ENCODE peak calls at places on chromosomes 13 and 19, in six cellular contexts. V, U, G, P, I and A are unnamed samples.

GRCh38 chr19:28425431-28425931 is 787.5 kb downstream of the UQCRFS1 start:
- DNase-seq in G (no peak), U (no peak), P (peak; percentile 39), I (no peak), V (no peak), A (no peak)

GRCh38 chr13:42990147-42990990 is 1.7 kb downstream of the EPSTI1 start:
- DNase-seq in P (no peak), G (no peak), V (no peak), U (no peak), I (no peak), A (no peak)

GRCh38 chr19:16070366-16070990 is 5.8 kb upstream of the TPM4 start:
- DNase-seq in I (no peak), V (peak; percentile 59), G (peak; percentile 75), U (peak; percentile 84), P (no peak), A (peak; percentile 93)

GRCh38 chr19:14114854-14115253 is 2.7 kb downstream of the PRKACA start:
- DNase-seq in G (no peak), V (peak; percentile 71), I (peak; percentile 49), U (peak; percentile 60), P (peak; percentile 39), A (no peak)

GRCh38 chr13:107069107-107069776 is 501.3 kb upstream of the ARGLU1 start:
- DNase-seq in G (no peak), I (no peak), U (peak; percentile 1), P (no peak), V (no peak), A (no peak)

GRCh38 chr19:19820774-19821315 is 705 bp downstream of the ZNF506 start:
- DNase-seq in U (no peak), V (no peak), I (no peak), G (no peak), P (peak; percentile 3), A (no peak)

GRCh38 chr19:42276821-42277220 is 7.8 kb downstream of the CIC start:
- DNase-seq in V (no peak), G (no peak), I (no peak), P (no peak), U (no peak), A (no peak)

GRCh38 chr13:114151031-114151430 is 18.6 kb upstream of the RASA3 start:
- DNase-seq in G (no peak), U (no peak), I (no peak), V (no peak), P (no peak), A (peak; percentile 27)

GRCh38 chr13:86932935-86933334 is 738.2 kb upstream of the SLITRK5 start:
- DNase-seq in U (no peak), I (no peak), G (no peak), P (peak; percentile 2), V (no peak), A (no peak)

GRCh38 chr19:1984360-1984759 is 31.2 kb downstream of the BTBD2 start:
- DNase-seq in V (no peak), G (no peak), U (no peak), I (no peak), P (no peak), A (no peak)

GRCh38 chr13:90008707-90009149 is 1338.8 kb upstream of the MIR17HG start:
- DNase-seq in I (no peak), P (no peak), V (no peak), G (no peak), U (no peak), A (no peak)

GRCh38 chr13:24203726-24204295 is 43.3 kb downstream of the SPATA13 start:
- DNase-seq in I (no peak), G (no peak), U (no peak), P (no peak), V (no peak), A (no peak)

GRCh38 chr19:3132971-3133792 is 2.7 kb upstream of the GNA15 start:
- DNase-seq in P (peak; percentile 29), G (peak; percentile 29), U (no peak), I (peak; percentile 50), V (no peak), A (no peak)

GRCh38 chr19:50777830-50778303 is 7.6 kb downstream of the GPR32 start:
- DNase-seq in I (no peak), U (peak; percentile 71), P (peak; percentile 42), V (no peak), G (no peak), A (no peak)

GRCh38 chr13:113833111-113833830 is 30.6 kb downstream of the GAS6 start:
- DNase-seq in V (peak; percentile 7), G (no peak), I (no peak), P (no peak), U (no peak), A (no peak)

GRCh38 chr19:7395360-7395781 is 46.6 kb downstream of the ARHGEF18 start:
- DNase-seq in G (no peak), I (no peak), V (no peak), U (no peak), P (peak; percentile 10), A (no peak)
- H3K27ac ChIP-seq in G (peak overlapping the region; percentile 73), I (peak overlapping the region; percentile 72), V (peak overlapping the region; percentile 85), U (peak overlapping the region; percentile 99), P (peak overlapping the region; percentile 3), A (peak overlapping the region; percentile 99)

DNA sequence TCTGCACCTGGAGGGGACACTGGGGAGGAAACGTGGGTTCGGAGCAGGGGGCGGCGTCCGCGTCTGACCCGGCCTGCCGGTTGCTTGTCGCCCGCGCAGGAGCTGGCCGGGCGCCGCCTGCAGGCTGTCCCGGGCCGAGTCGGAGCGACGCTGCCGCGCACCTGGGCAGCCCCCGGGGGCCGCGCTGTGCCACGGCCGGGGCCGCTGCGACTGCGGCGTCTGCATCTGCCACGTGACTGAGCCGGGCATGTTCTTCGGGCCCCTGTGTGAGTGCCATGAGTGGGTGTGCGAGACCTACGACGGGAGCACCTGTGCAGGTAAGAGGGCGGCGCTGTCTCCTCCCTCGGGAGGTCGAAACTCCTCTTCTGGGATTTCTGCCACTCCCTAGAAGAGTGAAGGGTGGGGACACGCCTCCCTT is 1.3 kb downstream of the ITGBL1 start:
- DNase-seq in G (no peak), I (peak; percentile 33), P (peak; percentile 5), V (no peak), U (no peak), A (peak; percentile 69)
- H3K4me1 ChIP-seq in G (peaks cover 31% of the 10 kb centered on the region), I (no peaks in the 10 kb centered on the region), P (no peaks in the 10 kb centered on the region), V (no peaks in the 10 kb centered on the region), U (peaks cover 76% of the 10 kb centered on the region), A (peaks cover 64% of the 10 kb centered on the region)

GRCh38 chr19:40530091-40530901 is 46.4 kb upstream of the SHKBP1 start:
- DNase-seq in G (no peak), V (no peak), U (no peak), P (no peak), I (peak; percentile 24), A (no peak)
- TF ChIP-seq CTCF in G (peak; percentile 12), V (peak; percentile 11), U (peak; percentile 87), P (peak; percentile 30), I (no peak), A (peak; percentile 21)

GRCh38 chr19:38690146-38690545 is 42.7 kb downstream of the ACTN4 start:
- DNase-seq in V (no peak), U (no peak), P (no peak), G (no peak), I (no peak), A (no peak)
- H3K27ac ChIP-seq in V (peak overlapping the region; percentile 98), U (peak overlapping the region; percentile 93), P (no peak overlapping the region), G (peak overlapping the region; percentile 96), I (no peak overlapping the region), A (peak overlapping the region; percentile 99)

DNA sequence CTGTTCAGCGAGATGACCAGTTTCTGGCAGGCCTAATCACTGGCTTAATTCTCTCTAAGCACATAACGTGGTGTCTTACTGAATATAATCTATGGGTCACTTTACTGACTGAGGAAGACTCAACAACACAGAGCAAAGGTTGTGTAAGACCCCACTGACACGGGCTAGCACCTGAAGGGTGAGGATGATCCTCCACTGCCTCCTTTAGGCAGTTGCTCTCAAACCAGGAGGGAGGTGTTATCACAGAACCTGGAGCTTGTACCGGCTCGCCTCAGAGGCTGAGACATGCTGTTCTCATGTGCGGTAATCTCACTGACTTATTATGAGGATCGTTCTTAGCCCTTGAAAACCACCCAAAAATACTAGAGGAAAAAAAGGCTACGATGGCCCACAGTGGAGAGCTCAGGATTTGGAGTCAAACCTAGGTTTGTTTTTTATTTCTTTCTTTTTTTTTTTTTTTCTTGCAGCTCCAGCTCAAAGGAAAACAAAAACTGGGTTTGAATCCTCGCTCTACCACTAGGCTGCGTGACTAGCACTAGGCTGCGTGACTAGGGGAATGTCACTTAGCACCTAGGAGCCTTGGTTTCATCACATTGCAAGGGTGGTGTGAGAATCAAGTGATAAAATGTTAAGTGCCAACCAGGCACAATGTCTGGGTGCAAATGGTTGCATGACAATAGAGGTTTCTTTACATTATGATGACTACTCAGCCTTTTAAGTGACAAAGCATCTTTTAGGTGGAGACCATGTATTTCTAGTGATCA is 28.1 kb downstream of the RCBTB2 start:
- DNase-seq in I (no peak), V (no peak), G (no peak), P (no peak), U (no peak), A (no peak)
- H3K4me1 ChIP-seq in I (no peaks in the 10 kb centered on the region), V (no peaks in the 10 kb centered on the region), G (peaks cover 15% of the 10 kb centered on the region), P (no peaks in the 10 kb centered on the region), U (peaks cover 7% of the 10 kb centered on the region), A (peaks cover 25% of the 10 kb centered on the region)

GRCh38 chr19:18588611-18589379 is at the start of gene REX1BD:
- DNase-seq in I (peak; percentile 79), U (peak; percentile 83), V (peak; percentile 88), P (peak; percentile 88), G (no peak), A (peak; percentile 83)

GRCh38 chr19:18589380-18590272 is 1.0 kb downstream of the REX1BD start:
- DNase-seq in I (peak; percentile 57), V (peak; percentile 75), G (no peak), U (peak; percentile 82), P (peak; percentile 73), A (peak; percentile 75)

GRCh38 chr19:18587962-18588610 is 512 bp upstream of the REX1BD start:
- DNase-seq in G (no peak), P (no peak), V (no peak), I (no peak), U (no peak), A (no peak)

GRCh38 chr19:18587561-18587960 is 1.0 kb upstream of the REX1BD start:
- DNase-seq in I (no peak), U (no peak), G (no peak), V (no peak), P (no peak), A (no peak)

GRCh38 chr19:18586311-18586710 is 2.3 kb upstream of the REX1BD start:
- DNase-seq in G (no peak), V (no peak), P (no peak), I (no peak), U (no peak), A (no peak)
- TF ChIP-seq CTCF in G (no peak), V (no peak), P (no peak), I (no peak), U (no peak), A (no peak)

DNA sequence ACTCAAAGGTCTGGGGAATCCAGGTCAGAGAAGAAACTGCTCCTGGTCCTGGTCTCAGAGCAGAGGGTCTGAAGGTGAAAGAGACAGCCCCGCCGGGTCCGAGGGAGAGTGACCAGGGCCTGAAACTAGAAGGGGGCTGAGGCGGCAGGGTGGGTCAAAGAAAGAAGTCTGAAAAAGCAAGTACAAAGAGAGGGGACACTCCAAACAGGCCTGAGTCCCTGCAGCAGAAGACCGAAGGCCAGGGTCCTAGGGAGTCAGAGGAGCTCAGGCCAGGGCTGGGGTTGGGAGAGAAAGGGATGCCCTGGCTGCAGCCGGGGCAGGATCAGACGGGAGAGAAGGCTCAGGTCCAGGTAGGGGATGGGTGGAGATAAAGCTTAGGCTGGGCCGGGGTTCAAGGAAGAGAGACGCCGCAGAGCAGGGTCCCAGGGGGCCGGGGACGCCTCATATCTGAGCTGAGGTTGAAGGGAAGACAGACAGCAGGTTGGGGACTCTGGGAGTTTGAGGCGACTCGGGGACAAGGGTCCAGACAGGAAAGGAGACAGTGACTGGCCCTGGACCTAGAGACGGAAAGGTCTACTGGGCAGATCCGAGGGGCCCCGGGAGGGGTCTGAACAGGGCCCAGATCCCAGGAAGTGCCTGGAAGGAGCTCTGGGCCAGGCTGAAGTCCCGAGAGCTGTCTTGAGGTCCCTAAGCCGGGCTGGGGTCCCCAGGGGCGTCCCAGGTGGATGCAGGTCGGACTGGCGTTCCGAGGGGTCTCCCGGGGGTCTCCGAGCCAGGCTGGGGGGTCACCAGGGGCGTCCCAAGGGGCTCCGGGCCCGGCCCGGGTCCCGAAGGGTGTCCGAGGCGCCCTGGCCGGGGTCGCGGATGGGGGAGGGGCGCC is 795 bp downstream of the MLLT1 start:
- DNase-seq in U (no peak), V (no peak), I (no peak), G (no peak), P (no peak), A (no peak)
- H3K27ac ChIP-seq in U (peak overlapping the region; percentile 96), V (peak overlapping the region; percentile 86), I (peak overlapping the region; percentile 40), G (peak overlapping the region; percentile 75), P (peak overlapping the region; percentile 91), A (peak overlapping the region; percentile 63)